ENCODE peak calls at places on chromosomes 5 and 9, in nine cellular contexts. G, D, W, N, K, H, I, Q and F are unnamed samples.

GRCh38 chr5:153014194-153014593 is 476.3 kb upstream of the GRIA1 start:
- DNase-seq in G (no peak), D (no peak), W (no peak), N (no peak), K (no peak), H (no peak), I (no peak), Q (no peak), F (no peak)

GRCh38 chr9:129773262-129774048 is 20.6 kb upstream of the PTGES start:
- DNase-seq in G (no peak), D (no peak), W (no peak), N (no peak), K (no peak), H (no peak), I (no peak), Q (peak; percentile 87), F (peak; percentile 68)

GRCh38 chr9:6567140-6567591 is 78.4 kb downstream of the GLDC start:
- DNase-seq in G (no peak), D (no peak), W (no peak), N (no peak), K (peak; percentile 92), H (no peak), I (no peak), Q (peak; percentile 87), F (peak; percentile 97)

GRCh38 chr9:92911496-92912475 is 33.9 kb upstream of the ZNF484 start:
- DNase-seq in G (no peak), D (peak; percentile 89), W (no peak), N (no peak), K (no peak), H (peak; percentile 25), I (no peak), Q (peak; percentile 31), F (no peak)

GRCh38 chr5:149551227-149552037 is at the start of gene CSNK1A1:
- DNase-seq in G (peak; percentile 99), D (peak; percentile 99), W (peak; percentile 98), N (peak; percentile 99), K (peak; percentile 96), H (peak; percentile 100), I (peak; percentile 99), Q (peak; percentile 100), F (peak; percentile 100)

GRCh38 chr5:61532983-61533382 is 200.9 kb downstream of the ZSWIM6 start:
- DNase-seq in G (no peak), D (no peak), W (no peak), N (no peak), K (no peak), H (no peak), I (no peak), Q (no peak), F (no peak)

GRCh38 chr9:130833324-130833990 is 1.6 kb upstream of the ABL1 start:
- DNase-seq in G (peak; percentile 78), D (no peak), W (no peak), N (no peak), K (no peak), H (no peak), I (no peak), Q (peak; percentile 17), F (no peak)

GRCh38 chr5:165134146-165134545 is 1628.7 kb downstream of the MAT2B start:
- DNase-seq in G (no peak), D (no peak), W (no peak), N (no peak), K (no peak), H (no peak), I (no peak), Q (no peak), F (no peak)

GRCh38 chr9:119898316-119898715 is 529.1 kb upstream of the BRINP1 start:
- DNase-seq in G (no peak), D (no peak), W (no peak), N (no peak), K (no peak), H (no peak), I (no peak), Q (no peak), F (no peak)

GRCh38 chr9:31347082-31347617 is 1037.3 kb upstream of the ACO1 start:
- DNase-seq in G (no peak), D (no peak), W (peak; percentile 92), N (peak; percentile 85), K (no peak), H (no peak), I (peak; percentile 3), Q (no peak), F (peak; percentile 30)

GRCh38 chr5:129122560-129122959 is 28.0 kb downstream of the ISOC1 start:
- DNase-seq in G (no peak), D (no peak), W (no peak), N (no peak), K (no peak), H (no peak), I (no peak), Q (peak; percentile 65), F (no peak)

GRCh38 chr5:111237470-111237869 is 13.3 kb downstream of the CAMK4 start:
- DNase-seq in G (no peak), D (no peak), W (no peak), N (no peak), K (no peak), H (no peak), I (no peak), Q (no peak), F (no peak)

GRCh38 chr5:14216372-14216771 is 73.2 kb downstream of the TRIO start:
- DNase-seq in G (no peak), D (no peak), W (no peak), N (no peak), K (no peak), H (no peak), I (no peak), Q (peak; percentile 20), F (no peak)

GRCh38 chr5:14218011-14218410 is 74.9 kb downstream of the TRIO start:
- DNase-seq in G (no peak), D (no peak), W (no peak), N (no peak), K (no peak), H (no peak), I (no peak), Q (no peak), F (no peak)

GRCh38 chr5:14218480-14218879 is 75.3 kb downstream of the TRIO start:
- DNase-seq in G (no peak), D (no peak), W (no peak), N (no peak), K (no peak), H (no peak), I (no peak), Q (no peak), F (no peak)

GRCh38 chr5:14216902-14217301 is 73.8 kb downstream of the TRIO start:
- DNase-seq in G (no peak), D (peak; percentile 49), W (no peak), N (no peak), K (no peak), H (no peak), I (peak; percentile 81), Q (no peak), F (no peak)

GRCh38 chr5:14217587-14217986 is 74.4 kb downstream of the TRIO start:
- DNase-seq in G (no peak), D (no peak), W (no peak), N (no peak), K (no peak), H (no peak), I (no peak), Q (no peak), F (no peak)
- H3K4me1 ChIP-seq in G (peaks cover 32% of the 10 kb centered on the region), D (peaks cover 81% of the 10 kb centered on the region), W (peaks cover 41% of the 10 kb centered on the region), N (peaks cover 97% of the 10 kb centered on the region), K (peaks cover 13% of the 10 kb centered on the region), H (peaks cover 34% of the 10 kb centered on the region), I (peaks cover 95% of the 10 kb centered on the region), Q (peaks cover 59% of the 10 kb centered on the region), F (peaks cover 81% of the 10 kb centered on the region)

GRCh38 chr5:142110988-142111687 is 2.6 kb downstream of the NDFIP1 start:
- DNase-seq in G (no peak), D (no peak), W (no peak), N (no peak), K (no peak), H (no peak), I (no peak), Q (peak; percentile 10), F (no peak)
- H3K4me2 ChIP-seq in G (peak overlapping the region; percentile 95), D (no peak overlapping the region), W (peak overlapping the region; percentile 81), N (peak overlapping the region; percentile 76), K (peak overlapping the region; percentile 86), H (peak overlapping the region; percentile 86), I (no peak overlapping the region), Q (peak overlapping the region; percentile 91), F (peak overlapping the region; percentile 99)

GRCh38 chr9:111730937-111731567 is 63.7 kb downstream of the SHOC1 start:
- DNase-seq in G (no peak), D (no peak), W (no peak), N (no peak), K (no peak), H (peak; percentile 17), I (no peak), Q (peak; percentile 54), F (no peak)

GRCh38 chr9:111728143-111728542 is 66.6 kb downstream of the SHOC1 start:
- DNase-seq in G (no peak), D (no peak), W (no peak), N (no peak), K (peak; percentile 50), H (no peak), I (no peak), Q (peak; percentile 64), F (no peak)

GRCh38 chr9:111728617-111729366 is 65.9 kb downstream of the SHOC1 start:
- DNase-seq in G (no peak), D (no peak), W (no peak), N (no peak), K (peak; percentile 87), H (no peak), I (no peak), Q (peak; percentile 93), F (peak; percentile 75)

GRCh38 chr9:111736714-111737113 is 58.0 kb downstream of the SHOC1 start:
- DNase-seq in G (no peak), D (no peak), W (no peak), N (no peak), K (no peak), H (no peak), I (no peak), Q (no peak), F (no peak)

DNA sequence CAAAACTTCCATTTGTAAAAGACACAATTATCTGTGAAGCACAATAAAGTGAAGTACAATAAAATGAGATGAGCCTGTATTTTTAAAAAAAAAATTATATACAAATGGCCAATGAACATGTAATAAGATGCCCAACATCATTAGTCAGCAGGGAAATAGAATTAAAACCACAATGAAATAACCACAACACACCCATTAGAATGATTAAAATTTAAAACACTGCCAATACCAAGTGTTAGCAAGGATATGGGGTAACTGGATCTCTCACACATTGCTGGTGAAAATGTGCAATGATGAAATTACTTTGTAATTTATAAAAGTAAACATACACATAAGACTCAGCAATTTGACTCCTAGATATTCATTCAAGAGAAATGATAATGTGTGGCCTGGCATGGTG is 62.8 kb downstream of the SHOC1 start:
- DNase-seq in G (no peak), D (no peak), W (no peak), N (no peak), K (no peak), H (no peak), I (no peak), Q (peak; percentile 45), F (peak; percentile 47)
- TF ChIP-seq EZH2phosphoT487 in G (no peak), D (no peak), W (no peak), N (no peak), K (no peak), H (no peak), I (no peak), Q (no peak), F (no peak)

DNA sequence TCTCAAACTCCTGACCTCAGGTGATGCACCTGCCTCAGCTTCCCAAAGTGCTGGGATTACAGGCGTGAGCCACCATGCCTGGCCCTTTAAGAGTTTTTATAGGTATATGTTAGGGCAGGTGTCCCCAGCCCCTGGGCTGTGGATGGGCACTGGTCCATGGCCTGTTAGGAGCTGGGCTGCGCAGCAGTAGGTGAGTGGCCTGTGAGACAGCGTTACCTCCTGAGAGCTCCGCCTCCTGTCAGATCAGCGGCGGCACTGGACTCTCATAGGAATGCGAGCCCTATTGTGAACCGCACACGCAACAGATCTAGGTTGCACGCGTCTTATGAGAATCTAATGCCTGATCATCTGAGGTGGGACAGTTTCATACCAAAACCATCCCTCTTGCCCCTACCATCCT is 173.4 kb downstream of the GOLPH3 start:
- DNase-seq in G (no peak), D (no peak), W (no peak), N (no peak), K (no peak), H (no peak), I (no peak), Q (no peak), F (no peak)
- H3K4me1 ChIP-seq in G (no peaks in the 10 kb centered on the region), D (no peaks in the 10 kb centered on the region), W (no peaks in the 10 kb centered on the region), N (peaks cover 67% of the 10 kb centered on the region), K (no peaks in the 10 kb centered on the region), H (no peaks in the 10 kb centered on the region), I (peaks cover 17% of the 10 kb centered on the region), Q (no peaks in the 10 kb centered on the region), F (no peaks in the 10 kb centered on the region)